ENCODE peak calls at places on chromosome 22, in six cellular contexts. M, U, G, Y, V and X are unnamed samples.

GRCh38 chr22:20571531-20572007 is 64.2 kb downstream of the MED15 start:
- DNase-seq in M (no peak), U (peak), G (peak), Y (no peak), V (peak), X (no peak)

GRCh38 chr22:35352214-35353111 is 28.4 kb upstream of the HMOX1 start:
- DNase-seq in M (no peak), U (no peak), G (peak), Y (no peak), V (peak), X (peak)

GRCh38 chr22:19986410-19987341 is 29.9 kb downstream of the ARVCF start:
- DNase-seq in M (peak), U (peak), G (peak), Y (peak), V (peak), X (peak)

GRCh38 chr22:19088866-19089595 is 33.2 kb downstream of the DGCR2 start:
- DNase-seq in M (no peak), U (no peak), G (no peak), Y (no peak), V (no peak), X (no peak)

GRCh38 chr22:36253523-36254490 is 874 bp downstream of the APOL1 start:
- DNase-seq in M (no peak), U (no peak), G (no peak), Y (peak), V (no peak), X (no peak)

GRCh38 chr22:26718905-26719304 is 61.5 kb downstream of the MIAT start:
- DNase-seq in M (peak), U (peak), G (no peak), Y (peak), V (no peak), X (no peak)

GRCh38 chr22:25137577-25138525 is 61.8 kb upstream of the CRYBB3 start:
- DNase-seq in M (no peak), U (peak), G (no peak), Y (no peak), V (no peak), X (peak)

GRCh38 chr22:38614331-38615122 is 41.7 kb downstream of the FAM227A start:
- DNase-seq in M (no peak), U (peak), G (no peak), Y (no peak), V (no peak), X (no peak)

GRCh38 chr22:17332109-17332508 is 37.2 kb upstream of the CECR2 start:
- DNase-seq in M (no peak), U (no peak), G (no peak), Y (no peak), V (no peak), X (no peak)

GRCh38 chr22:47092896-47093311 is 330.5 kb downstream of the TBC1D22A start:
- DNase-seq in M (no peak), U (peak), G (no peak), Y (peak), V (peak), X (no peak)

GRCh38 chr22:38108561-38109319 is 1.7 kb downstream of the BAIAP2L2 start:
- DNase-seq in M (no peak), U (no peak), G (no peak), Y (no peak), V (peak), X (no peak)

GRCh38 chr22:29320546-29320945 is 5.0 kb upstream of the RASL10A start:
- DNase-seq in M (no peak), U (no peak), G (no peak), Y (no peak), V (no peak), X (no peak)

GRCh38 chr22:24523873-24524272 is 28.7 kb downstream of the UPB1 start:
- DNase-seq in M (no peak), U (peak), G (no peak), Y (no peak), V (no peak), X (no peak)

GRCh38 chr22:47129902-47130301 is 367.5 kb downstream of the TBC1D22A start:
- DNase-seq in M (no peak), U (no peak), G (peak), Y (no peak), V (no peak), X (no peak)

GRCh38 chr22:23862103-23862502 is 4.4 kb downstream of the SLC2A11 start:
- DNase-seq in M (peak), U (peak), G (peak), Y (no peak), V (peak), X (no peak)

GRCh38 chr22:39299829-39300178 is 19.6 kb downstream of the RPL3 start:
- DNase-seq in M (no peak), U (peak), G (no peak), Y (no peak), V (peak), X (no peak)

GRCh38 chr22:44731357-44731970 is 20.9 kb upstream of the ARHGAP8 start:
- DNase-seq in M (no peak), U (no peak), G (no peak), Y (no peak), V (no peak), X (no peak)

GRCh38 chr22:19105867-19106802 is 16.1 kb downstream of the DGCR2 start:
- DNase-seq in M (no peak), U (no peak), G (no peak), Y (no peak), V (peak), X (no peak)

GRCh38 chr22:25148149-25148691 is 51.4 kb upstream of the CRYBB3 start:
- DNase-seq in M (no peak), U (no peak), G (no peak), Y (no peak), V (peak), X (peak)

GRCh38 chr22:30265851-30266444 is 703 bp downstream of the OSM start:
- DNase-seq in M (no peak), U (no peak), G (peak), Y (no peak), V (peak), X (no peak)